ENCODE peak calls at places on chromosomes 12 and 14, in four cellular contexts. E, R, V and F are unnamed samples.

GRCh38 chr12:54395545-54395944 is 11.0 kb upstream of the ZNF385A start:
- DNase-seq in R (no peak), E (no peak), V (no peak), F (no peak)

GRCh38 chr14:95346820-95347219 is 27.1 kb upstream of the CLMN start:
- DNase-seq in V (peak), E (no peak), R (no peak), F (no peak)

GRCh38 chr12:52221912-52222457 is 11.1 kb upstream of the KRT7 start:
- DNase-seq in E (peak), V (no peak), R (peak), F (no peak)

GRCh38 chr14:88895116-88895515 is 70.7 kb downstream of the TTC8 start:
- DNase-seq in R (no peak), V (peak), E (no peak), F (no peak)

GRCh38 chr12:42631507-42631906 is 42.0 kb upstream of the PRICKLE1 start:
- DNase-seq in R (no peak), E (no peak), V (peak), F (no peak)

GRCh38 chr12:132572801-132573760 is 37.3 kb downstream of the LRCOL1 start:
- DNase-seq in E (no peak), V (no peak), R (no peak), F (no peak)

GRCh38 chr12:88946377-88946997 is 366.2 kb upstream of the KITLG start:
- DNase-seq in V (peak), R (peak), E (no peak), F (no peak)

GRCh38 chr14:24051162-24051788 is 534 bp upstream of the CARMIL3 start:
- DNase-seq in E (peak), R (no peak), V (no peak), F (no peak)

GRCh38 chr14:101328412-101329149 is 232.7 kb upstream of the DIO3 start:
- DNase-seq in R (no peak), V (no peak), E (no peak), F (no peak)
- TF ChIP-seq CTCF in R (no peak), V (no peak), E (no peak), F (no peak)

DNA sequence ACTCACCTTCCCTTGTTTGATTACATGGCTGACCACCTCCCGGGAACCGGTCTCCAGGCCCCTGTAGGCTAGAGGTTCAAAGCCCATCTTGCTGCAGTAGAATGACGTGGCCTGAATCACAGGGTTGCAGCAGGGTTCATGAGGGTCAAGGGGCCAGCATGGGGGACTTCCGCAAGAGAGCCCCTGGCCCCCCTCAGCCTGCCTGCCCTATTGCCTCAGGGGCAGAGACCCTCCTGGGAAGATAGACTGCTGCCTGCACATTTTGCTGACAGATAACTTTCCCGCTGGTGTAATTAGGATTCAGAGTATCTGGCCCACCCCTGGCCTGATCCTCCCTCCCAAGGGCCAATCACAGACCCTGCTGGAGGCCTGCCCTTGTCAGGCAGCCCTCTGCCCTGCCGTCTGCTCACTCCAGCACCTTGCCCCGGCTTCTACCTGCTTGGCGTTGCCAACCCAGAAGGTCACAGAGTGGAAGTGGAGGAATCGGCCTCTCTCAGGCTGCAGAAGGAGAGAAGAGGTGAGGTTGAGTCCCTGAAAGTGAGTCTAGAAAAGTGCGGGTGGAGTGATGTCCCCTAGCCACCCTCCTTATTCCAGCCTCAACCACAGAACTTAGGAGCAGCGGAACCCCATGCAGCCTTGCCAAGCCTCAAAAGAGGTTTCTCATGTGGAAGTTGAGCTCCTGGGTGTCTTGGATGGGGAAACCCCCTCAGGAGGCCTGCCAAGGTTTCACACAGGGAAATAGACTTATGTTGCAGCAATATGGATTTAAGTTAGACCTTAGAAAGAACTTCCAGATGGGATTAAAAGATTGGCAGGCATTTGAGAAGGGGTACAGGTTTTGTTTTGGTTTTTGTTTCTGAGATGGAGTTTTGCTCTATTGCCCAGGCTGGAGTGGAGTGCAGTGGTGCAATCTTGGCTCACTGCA is 1.1 kb downstream of the HPD start:
- DNase-seq in E (no peak), R (no peak), V (no peak), F (no peak)
- TF ChIP-seq CTCF in E (no peak), R (no peak), V (no peak), F (no peak)

DNA sequence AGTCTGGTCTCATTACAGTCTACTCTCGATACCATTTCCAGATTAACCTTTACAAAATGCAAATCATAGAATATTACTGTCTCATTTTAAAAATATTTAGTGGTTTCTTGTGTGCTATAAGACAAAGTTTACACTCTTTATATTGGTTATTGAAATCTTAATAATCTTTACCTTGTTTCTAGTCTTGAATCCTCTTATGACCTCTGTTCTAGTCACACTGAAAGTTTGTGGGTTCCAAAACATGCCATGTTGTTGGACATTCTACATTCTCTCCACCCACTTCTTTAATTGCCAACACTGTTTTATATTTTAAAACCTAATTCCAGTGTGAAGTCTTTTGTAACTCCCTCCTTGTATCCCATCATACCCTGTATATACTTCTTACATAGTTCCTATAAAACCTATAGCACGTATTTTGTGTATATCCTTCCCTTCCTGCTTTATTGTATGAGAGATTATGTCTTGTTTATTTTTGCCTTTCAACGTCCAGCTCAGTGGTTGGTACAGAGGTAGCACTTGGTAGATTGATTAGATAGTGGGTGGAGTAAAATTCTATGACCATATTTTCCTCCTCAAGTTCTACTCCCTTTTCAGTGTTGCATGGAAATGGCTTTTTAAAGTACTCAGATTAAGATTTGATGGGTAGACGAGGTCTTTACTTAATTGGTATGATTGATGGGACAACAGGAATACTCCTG is 347.6 kb downstream of the RAD51B start:
- DNase-seq in R (no peak), V (no peak), E (no peak), F (no peak)
- TF ChIP-seq CTCF in R (no peak), V (no peak), E (no peak), F (no peak)

DNA sequence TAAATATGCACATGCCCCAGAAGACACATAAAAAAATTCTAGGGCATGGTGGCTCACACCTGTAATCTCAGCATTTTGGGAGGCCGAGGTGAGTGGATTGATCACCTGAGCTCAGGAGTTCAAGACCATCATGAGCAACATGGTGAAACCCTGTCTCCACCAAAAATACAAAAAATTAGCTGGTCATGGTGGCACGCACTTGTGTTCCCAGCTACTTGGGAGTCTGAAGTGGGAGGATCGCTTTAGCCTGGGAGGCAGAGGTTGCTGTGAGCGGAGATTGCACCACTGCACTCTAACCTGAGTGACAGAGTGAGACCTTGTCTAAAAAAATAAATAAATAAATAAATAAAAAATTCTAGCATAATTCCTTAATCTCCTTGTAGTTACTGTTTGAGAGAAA is 3.9 kb downstream of the CD69 start:
- DNase-seq in R (no peak), V (no peak), E (no peak), F (no peak)
- TF ChIP-seq CTCF in R (no peak), V (no peak), E (no peak), F (no peak)

DNA sequence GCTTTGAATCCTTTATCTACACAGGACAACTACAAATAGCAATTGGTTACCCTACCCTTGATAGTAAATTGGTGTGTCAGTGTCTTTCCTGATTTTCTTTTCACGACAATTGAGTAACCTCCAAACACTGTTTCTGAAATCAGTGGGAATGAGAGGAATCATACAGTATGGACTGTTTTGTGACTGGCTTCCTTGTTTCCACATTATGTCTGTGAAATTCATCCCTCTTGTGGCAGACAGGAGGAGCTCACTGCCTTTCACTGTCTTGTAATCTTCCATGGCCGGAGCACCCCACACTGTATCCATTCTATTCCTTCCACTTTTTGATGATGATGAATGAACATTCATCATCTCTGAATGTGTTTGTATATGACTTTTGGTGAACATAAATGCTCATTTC is 164.0 kb upstream of the PZP start:
- DNase-seq in E (no peak), V (no peak), R (peak), F (no peak)
- TF ChIP-seq CTCF in E (peak), V (peak), R (peak), F (no peak)

GRCh38 chr12:74412607-74413230 is 124.9 kb upstream of the ATXN7L3B start:
- DNase-seq in R (peak), E (no peak), V (peak), F (no peak)
- TF ChIP-seq CTCF in R (peak), E (peak), V (peak), F (no peak)